ENCODE peak calls at places on chromosome 4, in ten cellular contexts. K, T, X, E, Z, N, P, A, Y and M are unnamed samples.

GRCh38 chr4:40515398-40516293 is 114.0 kb downstream of the RBM47 start:
- DNase-seq in E (no peak), N (no peak), X (no peak), P (peak), A (no peak), Y (no peak), K (no peak), T (peak), Z (peak), M (peak)

GRCh38 chr4:54632537-54632936 is 25.2 kb upstream of the KIT start:
- DNase-seq in P (no peak), Y (no peak), Z (no peak), E (no peak), A (no peak), K (no peak), X (no peak), N (no peak), T (no peak), M (no peak)

GRCh38 chr4:23161787-23162186 is 469.1 kb downstream of the GBA3 start:
- DNase-seq in P (no peak), N (no peak), E (no peak), Y (no peak), Z (no peak), K (no peak), A (no peak), X (no peak), T (no peak), M (no peak)

GRCh38 chr4:24923550-24923949 is 10.7 kb upstream of the CCDC149 start:
- DNase-seq in E (no peak), Z (no peak), P (no peak), N (no peak), X (no peak), Y (no peak), A (no peak), K (no peak), T (no peak), M (no peak)

GRCh38 chr4:168636506-168637176 is 139.8 kb downstream of the PALLD start:
- DNase-seq in Z (no peak), K (no peak), T (no peak), Y (no peak), N (no peak), P (no peak), A (no peak), X (peak), E (no peak), M (no peak)

GRCh38 chr4:163332526-163333405 is at the start of gene NPY1R:
- DNase-seq in X (peak), K (no peak), A (peak), E (peak), Z (peak), N (peak), Y (peak), P (peak), T (peak), M (peak)

GRCh38 chr4:84235131-84235530 is 264.0 kb downstream of the NKX6-1 start:
- DNase-seq in X (no peak), Z (no peak), P (no peak), K (no peak), A (no peak), T (peak), N (no peak), E (no peak), Y (no peak), M (no peak)

GRCh38 chr4:23878912-23879732 is 10.7 kb downstream of the PPARGC1A start:
- DNase-seq in Y (no peak), T (no peak), E (no peak), K (no peak), N (peak), Z (no peak), A (no peak), P (no peak), X (no peak), M (no peak)

GRCh38 chr4:88908003-88908402 is 149.0 kb downstream of the FAM13A start:
- DNase-seq in T (no peak), E (no peak), X (no peak), P (no peak), N (no peak), K (no peak), A (no peak), Z (no peak), Y (no peak), M (no peak)

GRCh38 chr4:150510176-150510875 is 71.6 kb upstream of the MAB21L2 start:
- DNase-seq in A (no peak), Y (no peak), K (no peak), P (no peak), Z (no peak), E (no peak), N (no peak), T (no peak), X (no peak), M (no peak)

GRCh38 chr4:112747035-112747434 is 110.1 kb downstream of the LARP7 start:
- DNase-seq in E (no peak), Z (no peak), A (no peak), X (no peak), K (no peak), N (no peak), T (no peak), P (no peak), Y (no peak), M (no peak)

GRCh38 chr4:81314196-81314896 is 99.3 kb upstream of the PRKG2 start:
- DNase-seq in N (no peak), T (no peak), Z (no peak), Y (no peak), A (no peak), X (no peak), K (no peak), E (no peak), P (no peak), M (no peak)

GRCh38 chr4:54097152-54097551 is 2.8 kb upstream of the GSX2 start:
- DNase-seq in X (no peak), E (no peak), Z (no peak), N (no peak), A (no peak), T (no peak), Y (no peak), P (no peak), K (no peak), M (no peak)

GRCh38 chr4:98482503-98482846 is 175.9 kb downstream of the TSPAN5 start:
- DNase-seq in T (no peak), A (no peak), Y (no peak), P (no peak), X (no peak), Z (no peak), N (no peak), K (no peak), E (no peak), M (no peak)

GRCh38 chr4:85722806-85723205 is 247.9 kb downstream of the ARHGAP24 start:
- DNase-seq in K (no peak), N (no peak), E (no peak), Z (no peak), X (no peak), A (no peak), P (no peak), Y (no peak), T (no peak), M (no peak)

GRCh38 chr4:80215449-80216052 is 18.2 kb downstream of the PRDM8 start:
- DNase-seq in Z (peak), E (no peak), N (no peak), A (no peak), X (no peak), Y (no peak), P (no peak), T (peak), K (no peak), M (no peak)

GRCh38 chr4:94577136-94577535 is 125.4 kb downstream of the PDLIM5 start:
- DNase-seq in T (no peak), K (no peak), E (no peak), Z (no peak), N (peak), X (no peak), P (peak), Y (no peak), A (peak), M (no peak)

GRCh38 chr4:74632634-74633033 is 161.7 kb downstream of the BTC start:
- DNase-seq in P (no peak), X (no peak), A (no peak), T (no peak), N (no peak), Z (no peak), E (no peak), Y (no peak), K (peak), M (no peak)

GRCh38 chr4:25403699-25404098 is 26.6 kb downstream of the ANAPC4 start:
- DNase-seq in Y (no peak), K (no peak), A (no peak), T (no peak), Z (no peak), N (no peak), E (no peak), X (no peak), P (no peak), M (no peak)

GRCh38 chr4:177100307-177100706 is 209.4 kb upstream of the NEIL3 start:
- DNase-seq in K (no peak), P (no peak), X (no peak), N (no peak), Y (no peak), T (no peak), Z (no peak), A (no peak), E (no peak), M (no peak)
- TF ChIP-seq CTCF in K (no peak), P (peak), X (no peak), N (peak), Y (no peak), T (no peak), Z (no peak), A (no peak), E (no peak), M (no peak)

GRCh38 chr4:83115000-83115399 is 471 bp upstream of the PLAC8 start:
- DNase-seq in X (no peak), T (no peak), N (no peak), P (no peak), Y (no peak), A (no peak), K (no peak), E (no peak), Z (no peak), M (no peak)
- TF ChIP-seq CTCF in X (no peak), T (no peak), N (no peak), P (no peak), Y (no peak), A (no peak), K (no peak), E (no peak), Z (no peak), M (no peak)

DNA sequence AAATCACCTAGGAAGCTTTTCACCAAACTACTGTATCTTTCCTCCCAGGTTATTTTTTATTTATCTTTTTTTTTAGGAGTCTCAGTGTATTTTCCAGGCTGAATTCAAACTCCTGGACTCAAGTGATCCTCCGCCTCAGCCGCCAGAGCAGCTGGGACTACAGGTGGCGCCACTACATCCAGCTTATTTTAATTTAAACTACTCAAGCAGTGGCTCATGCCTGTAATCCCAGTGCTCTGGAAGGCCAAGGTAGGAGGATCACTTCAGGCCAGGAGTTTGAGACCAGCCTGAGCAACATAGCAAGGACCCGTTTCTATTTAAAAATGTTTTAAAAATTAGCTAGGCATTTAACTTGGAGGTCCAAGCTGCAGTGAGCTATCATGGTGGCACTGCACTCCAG is 37.8 kb downstream of the LEF1 start:
- DNase-seq in A (no peak), Y (no peak), N (no peak), E (no peak), Z (no peak), P (peak), K (no peak), T (no peak), X (no peak), M (no peak)
- TF ChIP-seq CTCF in A (no peak), Y (no peak), N (peak), E (no peak), Z (no peak), P (peak), K (no peak), T (no peak), X (no peak), M (no peak)

DNA sequence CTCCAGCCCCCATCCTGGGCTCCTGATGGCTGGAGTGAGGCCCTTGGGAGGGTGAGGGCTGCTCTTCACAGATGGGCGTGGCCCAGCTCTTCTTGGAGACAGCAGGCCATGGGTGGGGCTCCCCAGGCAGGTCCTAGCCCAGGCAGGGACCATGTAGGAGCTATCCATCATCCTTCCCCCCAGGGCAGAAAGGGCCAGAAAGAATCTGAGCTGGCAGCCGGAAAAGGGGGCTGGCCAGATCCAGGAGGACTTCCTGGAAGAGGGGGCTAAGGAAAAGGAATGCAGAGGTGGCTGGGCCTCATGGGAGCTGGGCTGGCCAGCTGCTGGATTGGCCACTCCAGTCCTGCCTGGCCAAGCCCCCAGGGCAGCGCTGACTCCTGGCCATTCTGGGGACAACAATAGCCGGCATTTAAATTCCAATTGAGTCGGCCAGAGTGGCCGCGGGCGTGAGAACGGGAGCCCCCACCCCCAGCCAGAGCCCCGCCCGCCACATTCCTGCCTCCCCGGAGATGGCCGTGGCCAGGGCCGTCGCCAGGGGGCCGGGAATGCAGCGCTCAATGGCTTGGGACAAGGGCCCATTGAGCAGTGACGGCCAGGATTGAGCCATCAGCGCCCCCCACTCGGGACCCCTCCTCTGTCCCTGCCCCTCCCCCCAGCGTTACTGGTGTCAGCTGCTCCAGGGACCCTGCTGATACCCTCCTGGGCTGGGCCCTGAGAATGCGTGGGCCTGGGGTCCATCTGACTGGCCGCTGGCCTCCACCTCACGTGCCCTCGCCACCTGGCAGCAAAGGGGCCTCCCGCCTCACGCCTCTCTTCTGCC is 15.1 kb upstream of the FGFR3 start:
- DNase-seq in X (no peak), Y (no peak), P (peak), N (no peak), E (no peak), A (no peak), Z (no peak), T (no peak), K (no peak), M (no peak)
- TF ChIP-seq CTCF in X (no peak), Y (no peak), P (peak), N (no peak), E (no peak), A (no peak), Z (no peak), T (no peak), K (no peak), M (no peak)

DNA sequence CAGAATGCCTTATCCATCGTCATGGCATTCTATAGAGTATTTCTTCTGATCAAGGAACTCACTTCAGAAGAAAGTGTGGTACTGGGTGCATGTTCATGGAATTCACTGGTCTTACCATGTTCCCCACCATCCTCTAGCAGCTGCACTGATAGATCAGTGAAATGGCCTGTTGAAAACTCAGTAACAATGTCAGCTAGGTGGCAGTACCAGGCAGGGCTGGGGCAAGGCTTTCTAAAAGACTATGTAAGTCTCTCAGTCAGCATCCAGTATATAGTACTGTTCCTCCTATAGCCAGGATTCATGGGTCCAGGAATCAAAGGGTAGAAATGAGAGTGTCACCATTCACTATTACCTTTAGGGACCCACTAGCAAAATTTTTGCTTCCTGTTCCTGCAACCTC is 15.8 kb upstream of the LDB2 start:
- DNase-seq in A (no peak), Y (no peak), T (peak), Z (no peak), N (peak), K (no peak), E (no peak), P (peak), X (no peak), M (no peak)
- TF ChIP-seq CTCF in A (peak), Y (peak), T (peak), Z (no peak), N (peak), K (no peak), E (no peak), P (peak), X (no peak), M (no peak)